ENCODE peak calls at places on chromosomes 5 and 9, in six cellular contexts. One of them, this sample, is unnamed.

GRCh38 chr5:34538026-34538672 is 118.0 kb upstream of the RAI14 start:
- DNase-seq in HCT116: no peak
- DNase-seq in GM12878: no peak
- DNase-seq in H1: no peak
- DNase-seq in K562: peak; percentile 48
- DNase-seq in HepG2: no peak
- DNase-seq in this sample: peak; percentile 68

GRCh38 chr5:39534701-39535100 is 109.9 kb upstream of the DAB2 start:
- DNase-seq in HCT116: no peak
- DNase-seq in GM12878: no peak
- DNase-seq in H1: no peak
- DNase-seq in K562: no peak
- DNase-seq in HepG2: no peak
- DNase-seq in this sample: no peak

GRCh38 chr5:180399931-180400330 is 46.8 kb upstream of the GFPT2 start:
- DNase-seq in HCT116: no peak
- DNase-seq in GM12878: no peak
- DNase-seq in H1: no peak
- DNase-seq in K562: no peak
- DNase-seq in HepG2: no peak
- DNase-seq in this sample: no peak

GRCh38 chr5:76801159-76801802 is 17.5 kb upstream of the F2RL1 start:
- DNase-seq in HCT116: peak; percentile 59
- DNase-seq in GM12878: no peak
- DNase-seq in H1: no peak
- DNase-seq in K562: no peak
- DNase-seq in HepG2: no peak
- DNase-seq in this sample: no peak

GRCh38 chr9:127754099-127754760 is 19.1 kb upstream of the TOR2A start:
- DNase-seq in HCT116: no peak
- DNase-seq in GM12878: no peak
- DNase-seq in H1: peak; percentile 90
- DNase-seq in K562: peak; percentile 91
- DNase-seq in HepG2: no peak
- DNase-seq in this sample: no peak

GRCh38 chr5:178496219-178496618 is 94.0 kb downstream of the COL23A1 start:
- DNase-seq in HCT116: no peak
- DNase-seq in GM12878: no peak
- DNase-seq in H1: no peak
- DNase-seq in K562: no peak
- DNase-seq in HepG2: no peak
- DNase-seq in this sample: no peak

GRCh38 chr5:79800979-79801827 is 111.6 kb downstream of the CMYA5 start:
- DNase-seq in HCT116: no peak
- DNase-seq in GM12878: no peak
- DNase-seq in H1: no peak
- DNase-seq in K562: no peak
- DNase-seq in HepG2: no peak
- DNase-seq in this sample: peak; percentile 6

GRCh38 chr5:145887976-145888574 is 15.3 kb upstream of the GRXCR2 start:
- DNase-seq in HCT116: peak; percentile 60
- DNase-seq in GM12878: no peak
- DNase-seq in H1: peak; percentile 61
- DNase-seq in K562: peak; percentile 56
- DNase-seq in HepG2: peak; percentile 56
- DNase-seq in this sample: peak; percentile 83

GRCh38 chr5:44252545-44252944 is 136.7 kb downstream of the FGF10 start:
- DNase-seq in HCT116: no peak
- DNase-seq in GM12878: no peak
- DNase-seq in H1: no peak
- DNase-seq in K562: no peak
- DNase-seq in HepG2: no peak
- DNase-seq in this sample: no peak

GRCh38 chr5:14123974-14124482 is 19.1 kb upstream of the TRIO start:
- DNase-seq in HCT116: no peak
- DNase-seq in GM12878: no peak
- DNase-seq in H1: no peak
- DNase-seq in K562: no peak
- DNase-seq in HepG2: no peak
- DNase-seq in this sample: no peak

GRCh38 chr5:174325961-174326360 is 280.5 kb downstream of the NSG2 start:
- DNase-seq in HCT116: no peak
- DNase-seq in GM12878: no peak
- DNase-seq in H1: no peak
- DNase-seq in K562: no peak
- DNase-seq in HepG2: no peak
- DNase-seq in this sample: no peak

GRCh38 chr5:62093981-62094380 is 212.0 kb upstream of the KIF2A start:
- DNase-seq in HCT116: no peak
- DNase-seq in GM12878: no peak
- DNase-seq in H1: no peak
- DNase-seq in K562: no peak
- DNase-seq in HepG2: no peak
- DNase-seq in this sample: peak; percentile 27

GRCh38 chr9:126472446-126472845 is 141.3 kb upstream of the LMX1B start:
- DNase-seq in HCT116: no peak
- DNase-seq in GM12878: no peak
- DNase-seq in H1: no peak
- DNase-seq in K562: no peak
- DNase-seq in HepG2: no peak
- DNase-seq in this sample: no peak

GRCh38 chr5:55102345-55102744 is at the start of gene GZMA:
- DNase-seq in HCT116: no peak
- DNase-seq in GM12878: no peak
- DNase-seq in H1: no peak
- DNase-seq in K562: no peak
- DNase-seq in HepG2: no peak
- DNase-seq in this sample: no peak

GRCh38 chr5:109601736-109602135 is 88.0 kb upstream of the MAN2A1 start:
- DNase-seq in HCT116: no peak
- DNase-seq in GM12878: no peak
- DNase-seq in H1: no peak
- DNase-seq in K562: no peak
- DNase-seq in HepG2: no peak
- DNase-seq in this sample: no peak

DNA sequence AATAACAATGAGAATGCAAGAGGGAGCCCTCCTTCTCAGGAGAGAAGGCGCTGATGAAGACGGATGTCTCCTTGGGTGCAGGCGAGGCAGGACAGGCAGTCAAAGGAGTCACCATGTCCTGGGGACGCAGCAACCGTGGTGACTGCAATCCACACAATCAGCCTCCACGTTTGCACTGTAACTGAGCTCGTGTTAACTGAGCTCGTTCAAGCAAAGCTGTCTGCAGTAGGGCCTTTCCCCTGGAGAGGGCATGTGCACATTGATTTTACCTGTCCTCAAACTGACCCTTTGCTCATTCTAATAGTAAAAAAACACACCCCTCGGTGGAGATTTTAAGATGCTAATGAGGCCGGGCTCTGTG is 2.8 kb downstream of the SARDH start:
- DNase-seq in HCT116: no peak
- DNase-seq in GM12878: no peak
- DNase-seq in H1: no peak
- DNase-seq in K562: peak; percentile 8
- DNase-seq in HepG2: no peak
- DNase-seq in this sample: no peak
- TF ChIP-seq JUND in HCT116: no peak
- TF ChIP-seq JUND in GM12878: no peak
- TF ChIP-seq JUND in H1: no peak
- TF ChIP-seq JUND in K562: no peak
- TF ChIP-seq JUND in HepG2: no peak
- TF ChIP-seq JUND in this sample: no peak

GRCh38 chr5:96177303-96177869 is 215.7 kb upstream of the ELL2 start:
- DNase-seq in HCT116: peak; percentile 12
- DNase-seq in GM12878: peak; percentile 73
- DNase-seq in H1: no peak
- DNase-seq in K562: no peak
- DNase-seq in HepG2: peak; percentile 40
- DNase-seq in this sample: no peak

GRCh38 chr5:96172436-96172835 is 210.8 kb upstream of the ELL2 start:
- DNase-seq in HCT116: no peak
- DNase-seq in GM12878: no peak
- DNase-seq in H1: no peak
- DNase-seq in K562: no peak
- DNase-seq in HepG2: no peak
- DNase-seq in this sample: no peak

GRCh38 chr5:96176022-96176421 is 214.4 kb upstream of the ELL2 start:
- DNase-seq in HCT116: no peak
- DNase-seq in GM12878: no peak
- DNase-seq in H1: no peak
- DNase-seq in K562: no peak
- DNase-seq in HepG2: no peak
- DNase-seq in this sample: no peak

GRCh38 chr5:96180684-96181083 is 219.0 kb upstream of the ELL2 start:
- DNase-seq in HCT116: no peak
- DNase-seq in GM12878: no peak
- DNase-seq in H1: no peak
- DNase-seq in K562: no peak
- DNase-seq in HepG2: no peak
- DNase-seq in this sample: no peak

DNA sequence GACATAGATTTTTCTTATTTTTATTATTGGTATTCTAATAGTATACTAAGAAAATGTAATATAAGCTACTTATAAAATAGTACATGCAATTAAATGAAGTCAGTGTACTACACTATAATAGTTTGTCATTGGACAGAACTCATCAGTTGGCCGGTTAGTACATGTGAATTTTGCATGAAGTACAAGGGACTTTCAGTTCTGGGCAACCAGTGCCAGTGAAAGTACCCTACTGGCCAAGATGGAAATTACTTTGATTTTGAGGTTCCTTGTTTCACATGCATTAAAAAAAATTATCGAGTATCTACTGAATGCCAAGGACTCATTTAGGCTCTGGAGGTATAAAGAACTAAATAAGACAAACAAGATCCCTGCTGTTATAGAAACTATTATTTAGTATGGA is 213.4 kb upstream of the ELL2 start:
- DNase-seq in HCT116: peak; percentile 33
- DNase-seq in GM12878: peak; percentile 17
- DNase-seq in H1: no peak
- DNase-seq in K562: no peak
- DNase-seq in HepG2: no peak
- DNase-seq in this sample: no peak
- TF ChIP-seq JUND in HCT116: no peak
- TF ChIP-seq JUND in GM12878: no peak
- TF ChIP-seq JUND in H1: no peak
- TF ChIP-seq JUND in K562: no peak
- TF ChIP-seq JUND in HepG2: no peak
- TF ChIP-seq JUND in this sample: no peak

GRCh38 chr9:135968601-135969000 is 7.4 kb upstream of the UBAC1 start:
- DNase-seq in HCT116: no peak
- DNase-seq in GM12878: no peak
- DNase-seq in H1: no peak
- DNase-seq in K562: no peak
- DNase-seq in HepG2: no peak
- DNase-seq in this sample: no peak

GRCh38 chr9:135965124-135965756 is 4.1 kb upstream of the UBAC1 start:
- DNase-seq in HCT116: no peak
- DNase-seq in GM12878: no peak
- DNase-seq in H1: no peak
- DNase-seq in K562: no peak
- DNase-seq in HepG2: no peak
- DNase-seq in this sample: no peak

GRCh38 chr9:135969064-135969683 is 8.0 kb upstream of the UBAC1 start:
- DNase-seq in HCT116: no peak
- DNase-seq in GM12878: no peak
- DNase-seq in H1: no peak
- DNase-seq in K562: no peak
- DNase-seq in HepG2: no peak
- DNase-seq in this sample: no peak

GRCh38 chr9:135970128-135970815 is 9.1 kb upstream of the UBAC1 start:
- DNase-seq in HCT116: no peak
- DNase-seq in GM12878: no peak
- DNase-seq in H1: no peak
- DNase-seq in K562: no peak
- DNase-seq in HepG2: no peak
- DNase-seq in this sample: no peak

DNA sequence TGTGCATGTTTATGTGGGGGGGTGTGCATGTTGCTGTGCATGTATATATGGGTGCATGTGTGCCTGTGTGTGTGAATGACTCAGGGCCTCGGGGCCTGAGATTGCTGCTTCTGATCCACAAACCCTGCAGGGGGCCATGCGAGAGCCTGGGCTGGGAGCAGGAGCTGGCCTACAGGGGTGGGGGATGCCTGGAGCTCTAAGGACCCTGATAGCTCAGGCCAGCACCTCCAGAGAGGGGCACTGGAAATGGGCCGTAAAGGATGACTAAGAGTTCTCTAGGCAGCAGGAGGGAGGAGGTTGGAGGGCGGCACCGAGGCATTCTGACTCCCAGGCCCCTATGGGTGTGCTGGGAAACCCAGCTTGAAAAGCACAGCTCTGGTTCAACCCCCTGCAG is 6.9 kb upstream of the UBAC1 start:
- DNase-seq in HCT116: no peak
- DNase-seq in GM12878: no peak
- DNase-seq in H1: no peak
- DNase-seq in K562: no peak
- DNase-seq in HepG2: no peak
- DNase-seq in this sample: no peak
- TF ChIP-seq JUND in HCT116: no peak
- TF ChIP-seq JUND in GM12878: no peak
- TF ChIP-seq JUND in H1: no peak
- TF ChIP-seq JUND in K562: no peak
- TF ChIP-seq JUND in HepG2: no peak
- TF ChIP-seq JUND in this sample: no peak

GRCh38 chr5:150616024-150616470 is 24.4 kb upstream of the SYNPO start:
- DNase-seq in HCT116: no peak
- DNase-seq in GM12878: no peak
- DNase-seq in H1: no peak
- DNase-seq in K562: peak; percentile 55
- DNase-seq in HepG2: peak; percentile 70
- DNase-seq in this sample: no peak
- TF ChIP-seq JUND in HCT116: no peak
- TF ChIP-seq JUND in GM12878: no peak
- TF ChIP-seq JUND in H1: no peak
- TF ChIP-seq JUND in K562: no peak
- TF ChIP-seq JUND in HepG2: no peak
- TF ChIP-seq JUND in this sample: no peak

GRCh38 chr9:23717505-23717904 is 108.5 kb downstream of the ELAVL2 start:
- DNase-seq in HCT116: no peak
- DNase-seq in GM12878: no peak
- DNase-seq in H1: no peak
- DNase-seq in K562: no peak
- DNase-seq in HepG2: no peak
- DNase-seq in this sample: no peak
- TF ChIP-seq JUND in HCT116: no peak
- TF ChIP-seq JUND in GM12878: no peak
- TF ChIP-seq JUND in H1: no peak
- TF ChIP-seq JUND in K562: no peak
- TF ChIP-seq JUND in HepG2: no peak
- TF ChIP-seq JUND in this sample: no peak

DNA sequence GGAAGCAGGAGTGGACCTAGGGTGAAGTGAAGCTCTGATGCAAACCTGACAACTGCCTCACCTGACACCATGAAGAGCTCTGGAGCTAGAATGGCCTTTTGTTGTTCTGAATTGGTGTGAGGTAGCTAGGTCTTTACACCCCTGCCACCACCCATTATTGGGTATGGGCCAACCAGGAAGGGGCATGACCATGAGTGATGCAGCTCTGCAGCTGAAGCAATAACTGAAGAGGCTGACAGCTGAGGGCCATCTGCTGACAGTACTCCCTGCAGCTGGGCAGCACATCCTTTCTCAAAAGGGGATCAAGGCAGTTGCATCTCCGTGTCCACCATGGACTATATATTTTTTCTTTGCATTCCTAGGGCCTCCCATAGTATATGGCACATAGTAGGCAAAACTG is 87.0 kb upstream of the TLE1 start:
- DNase-seq in HCT116: no peak
- DNase-seq in GM12878: no peak
- DNase-seq in H1: no peak
- DNase-seq in K562: no peak
- DNase-seq in HepG2: no peak
- DNase-seq in this sample: no peak
- TF ChIP-seq JUND in HCT116: no peak
- TF ChIP-seq JUND in GM12878: no peak
- TF ChIP-seq JUND in H1: no peak
- TF ChIP-seq JUND in K562: no peak
- TF ChIP-seq JUND in HepG2: no peak
- TF ChIP-seq JUND in this sample: no peak